ENCODE peak calls at places on chromosome 15, in eight cellular contexts. C, X, Q, J, T, B, Z and O are unnamed samples.
A peak's percentile ranks its signal among the peaks of the same experiment; 100 is the strongest.

GRCh38 chr15:88563638-88564037 is 17.2 kb upstream of the DET1 start:
- DNase-seq in Z (peak; percentile 68), J (no peak), C (no peak), T (no peak), Q (peak; percentile 9), X (no peak), B (no peak), O (peak; percentile 63)

GRCh38 chr15:48190932-48191573 is 412 bp upstream of the CTXN2 start:
- DNase-seq in B (peak; percentile 47), Q (peak; percentile 52), T (no peak), C (no peak), Z (peak; percentile 76), J (peak; percentile 49), X (peak; percentile 62), O (peak; percentile 56)

GRCh38 chr15:67967871-67968423 is 86.2 kb upstream of the PIAS1 start:
- DNase-seq in C (no peak), Z (peak; percentile 79), J (peak; percentile 17), T (peak; percentile 87), Q (no peak), X (peak; percentile 65), B (peak; percentile 69), O (peak; percentile 49)

GRCh38 chr15:42194502-42194901 is 13.6 kb downstream of the VPS39 start:
- DNase-seq in J (no peak), T (no peak), B (no peak), C (no peak), X (peak; percentile 79), Z (peak; percentile 68), Q (peak; percentile 19), O (peak; percentile 10)

GRCh38 chr15:98657721-98658120 is 9.4 kb downstream of the IGF1R start:
- DNase-seq in Q (peak; percentile 61), Z (no peak), X (peak; percentile 36), T (no peak), B (no peak), J (no peak), C (no peak), O (no peak)

GRCh38 chr15:29151111-29151857 is 118.3 kb downstream of the NSMCE3 start:
- DNase-seq in X (no peak), Z (no peak), Q (no peak), C (no peak), J (no peak), T (no peak), B (no peak), O (no peak)

GRCh38 chr15:76337739-76338554 is 1.4 kb downstream of the ISL2 start:
- DNase-seq in C (no peak), Q (no peak), J (no peak), Z (no peak), X (no peak), B (peak; percentile 30), T (no peak), O (no peak)

GRCh38 chr15:39486546-39487081 is 94.3 kb upstream of the THBS1 start:
- DNase-seq in T (no peak), B (no peak), X (no peak), Z (peak; percentile 46), Q (no peak), C (no peak), J (no peak), O (no peak)

GRCh38 chr15:38275951-38276350 is 23.3 kb downstream of the SPRED1 start:
- DNase-seq in J (no peak), Q (no peak), Z (peak; percentile 83), X (no peak), T (no peak), B (no peak), C (no peak), O (no peak)

GRCh38 chr15:35481992-35482391 is 64.0 kb downstream of the DPH6 start:
- DNase-seq in T (no peak), C (no peak), Z (peak; percentile 48), X (peak; percentile 93), J (no peak), Q (peak; percentile 31), B (no peak), O (peak; percentile 93)

GRCh38 chr15:75655911-75656310 is 8.2 kb downstream of the SNX33 start:
- DNase-seq in C (no peak), T (peak; percentile 58), Q (no peak), X (no peak), J (no peak), B (no peak), Z (no peak), O (no peak)

GRCh38 chr15:60889506-60889905 is 339.6 kb downstream of the RORA start:
- DNase-seq in B (no peak), C (no peak), J (no peak), Z (no peak), T (no peak), X (no peak), Q (no peak), O (no peak)